ENCODE peak calls at places on chromosome 3, in five cellular contexts. Z, P, R, Q and F are unnamed samples.

GRCh38 chr3:123656691-123657090 is 71.8 kb upstream of the HACD2 start:
- DNase-seq in Z (no peak), P (no peak), R (no peak), Q (no peak), F (peak)

GRCh38 chr3:127043731-127044510 is 61.0 kb downstream of the PLXNA1 start:
- DNase-seq in Z (no peak), P (no peak), R (no peak), Q (peak), F (no peak)

GRCh38 chr3:58722526-58722925 is 56.0 kb upstream of the FAM3D start:
- DNase-seq in Z (no peak), P (no peak), R (no peak), Q (no peak), F (no peak)

GRCh38 chr3:99532246-99532645 is 106.1 kb upstream of the COL8A1 start:
- DNase-seq in Z (no peak), P (peak), R (peak), Q (peak), F (peak)

GRCh38 chr3:105367063-105367405 is 325 bp downstream of the ALCAM start:
- DNase-seq in Z (no peak), P (no peak), R (peak), Q (peak), F (no peak)

GRCh38 chr3:155859859-155860258 is 5.6 kb upstream of the SLC33A1 start:
- DNase-seq in Z (no peak), P (peak), R (peak), Q (no peak), F (peak)

GRCh38 chr3:130711885-130712284 is 34.7 kb downstream of the PIK3R4 start:
- DNase-seq in Z (no peak), P (no peak), R (no peak), Q (no peak), F (no peak)

GRCh38 chr3:16427309-16427965 is 86.1 kb downstream of the RFTN1 start:
- DNase-seq in Z (no peak), P (peak), R (no peak), Q (no peak), F (peak)

GRCh38 chr3:44104043-44104442 is 137.6 kb upstream of the TOPAZ1 start:
- DNase-seq in Z (no peak), P (no peak), R (no peak), Q (no peak), F (no peak)

GRCh38 chr3:42713747-42714146 is 11.1 kb upstream of the HHATL start:
- DNase-seq in Z (no peak), P (peak), R (no peak), Q (no peak), F (no peak)

GRCh38 chr3:82707035-82707434 is 945.6 kb upstream of the GBE1 start:
- DNase-seq in Z (no peak), P (no peak), R (no peak), Q (peak), F (no peak)

GRCh38 chr3:27758083-27758482 is 36.0 kb upstream of the EOMES start:
- DNase-seq in Z (peak), P (peak), R (peak), Q (no peak), F (no peak)

GRCh38 chr3:24591661-24592555 is 97.3 kb upstream of the THRB start:
- DNase-seq in Z (no peak), P (no peak), R (no peak), Q (no peak), F (no peak)

GRCh38 chr3:179599531-179599930 is 4.9 kb downstream of the MRPL47 start:
- DNase-seq in Z (no peak), P (no peak), R (no peak), Q (no peak), F (no peak)

GRCh38 chr3:184811999-184812844 is at the start of gene VPS8:
- DNase-seq in Z (peak), P (peak), R (peak), Q (peak), F (peak)

GRCh38 chr3:127541320-127541719 is 49.2 kb downstream of the TPRA1 start:
- DNase-seq in Z (no peak), P (no peak), R (no peak), Q (no peak), F (no peak)

GRCh38 chr3:10437272-10437994 is 68.0 kb downstream of the ATP2B2 start:
- DNase-seq in Z (peak), P (peak), R (no peak), Q (peak), F (peak)

GRCh38 chr3:141384157-141384556 is 15.9 kb downstream of the ZBTB38 start:
- DNase-seq in Z (no peak), P (no peak), R (no peak), Q (no peak), F (no peak)